ENCODE peak calls at places on chromosomes 16 and 17, in nine cellular contexts. K is esophagus squamous epithelium, Y is psoas muscle, F is astrocyte of the cerebellum, S is cardiac fibroblast, V is thoracic aorta, G is AG04450, Q is left lung, W is tibial artery. Z is an unnamed sample.

GRCh38 chr17:9432867-9433495 is 142.6 kb downstream of the STX8 start:
- DNase-seq in K (no peak), Y (no peak), F (no peak), S (no peak), V (no peak), G (no peak), Q (no peak), W (no peak), Z (no peak)

GRCh38 chr17:79814966-79815835 is 18.3 kb upstream of the CBX8 start:
- DNase-seq in K (no peak), Y (no peak), F (no peak), S (peak), V (no peak), G (no peak), Q (peak), W (no peak), Z (no peak)

GRCh38 chr17:9700754-9701476 is 55.6 kb downstream of the USP43 start:
- DNase-seq in K (no peak), Y (no peak), F (no peak), S (no peak), V (no peak), G (no peak), Q (no peak), W (no peak), Z (no peak)

GRCh38 chr17:48556534-48557401 is 11.9 kb upstream of the HOXB2 start:
- DNase-seq in K (no peak), Y (no peak), F (no peak), S (no peak), V (no peak), G (no peak), Q (no peak), W (no peak), Z (no peak)

GRCh38 chr16:57507414-57508083 is 21.3 kb upstream of the DOK4 start:
- DNase-seq in K (no peak), Y (peak), F (no peak), S (no peak), V (no peak), G (no peak), Q (peak), W (no peak), Z (no peak)

GRCh38 chr17:43587647-43588046 is 41.5 kb upstream of the ETV4 start:
- DNase-seq in K (no peak), Y (no peak), F (no peak), S (no peak), V (no peak), G (no peak), Q (no peak), W (no peak), Z (no peak)

GRCh38 chr16:71185366-71185765 is 45.2 kb downstream of the HYDIN start:
- DNase-seq in K (no peak), Y (no peak), F (no peak), S (no peak), V (no peak), G (no peak), Q (no peak), W (no peak), Z (no peak)

GRCh38 chr16:50245417-50246298 is 20.7 kb upstream of the ADCY7 start:
- DNase-seq in K (no peak), Y (no peak), F (no peak), S (peak), V (no peak), G (no peak), Q (peak), W (peak), Z (no peak)

GRCh38 chr16:66491716-66492064 is 58.2 kb downstream of the TK2 start:
- DNase-seq in K (no peak), Y (no peak), F (no peak), S (no peak), V (no peak), G (no peak), Q (no peak), W (peak), Z (no peak)

GRCh38 chr17:17204635-17205231 is 1.4 kb downstream of the PLD6 start:
- DNase-seq in K (no peak), Y (no peak), F (no peak), S (no peak), V (no peak), G (no peak), Q (peak), W (no peak), Z (no peak)

GRCh38 chr17:32558328-32558955 is 71.6 kb downstream of the CDK5R1 start:
- DNase-seq in K (no peak), Y (no peak), F (no peak), S (no peak), V (no peak), G (no peak), Q (no peak), W (no peak), Z (no peak)

GRCh38 chr17:11899494-11899893 is 97.8 kb downstream of the ZNF18 start:
- DNase-seq in K (no peak), Y (no peak), F (no peak), S (no peak), V (no peak), G (no peak), Q (no peak), W (no peak), Z (no peak)

DNA sequence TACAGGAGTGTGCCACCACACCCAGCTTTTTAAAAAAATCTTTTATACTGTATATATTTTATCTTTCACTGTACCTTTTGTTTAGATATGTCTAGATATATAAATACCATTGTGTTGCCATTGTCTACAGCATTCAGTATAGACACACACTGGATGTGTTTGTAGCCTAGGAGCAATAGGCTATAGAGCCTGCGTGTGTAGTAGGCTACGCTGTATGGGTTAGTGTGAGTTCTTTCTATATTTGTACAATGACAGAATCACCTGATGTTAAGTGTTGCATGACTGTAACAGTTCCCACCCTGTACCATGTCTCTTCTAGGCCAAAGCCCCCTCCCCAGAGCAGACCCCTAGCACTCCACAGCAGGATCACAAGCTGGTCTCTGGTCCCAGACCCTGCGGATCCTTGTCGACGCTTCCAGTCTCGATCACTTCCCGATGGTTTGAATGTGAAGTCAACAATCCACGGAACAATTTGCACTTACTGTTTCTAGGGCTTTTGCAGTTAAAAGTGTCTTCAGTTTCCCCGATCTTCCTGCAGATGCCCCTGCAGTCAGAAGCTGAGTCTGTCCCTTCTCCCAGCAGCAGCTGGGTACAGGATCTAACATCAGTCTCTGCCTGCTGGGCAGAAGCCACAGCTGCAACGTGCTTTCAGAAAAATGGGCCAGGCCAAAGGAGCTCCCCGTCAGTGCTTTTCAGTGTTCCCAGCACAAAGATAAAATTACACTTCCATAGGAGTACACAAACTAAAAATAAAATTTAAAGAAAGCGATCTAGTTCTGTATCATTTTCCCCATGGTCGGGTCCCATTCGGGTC is 35.3 kb downstream of the ADAM11 start:
- DNase-seq in K (no peak), Y (no peak), F (no peak), S (peak), V (no peak), G (no peak), Q (no peak), W (no peak), Z (no peak)
- H3K4me3 ChIP-seq in K (no peak), Y (no peak), F (no peak), S (no peak), V (peak), G (no peak), Q (no peak), W (peak), Z (no peak)

GRCh38 chr17:42159796-42160551 is 5.2 kb upstream of the RAB5C start:
- DNase-seq in K (no peak), Y (no peak), F (no peak), S (no peak), V (no peak), G (no peak), Q (no peak), W (no peak), Z (no peak)

GRCh38 chr17:42166196-42166763 is 11.5 kb upstream of the RAB5C start:
- DNase-seq in K (no peak), Y (no peak), F (no peak), S (no peak), V (no peak), G (no peak), Q (no peak), W (no peak), Z (no peak)

GRCh38 chr17:42165751-42166150 is 11.0 kb upstream of the RAB5C start:
- DNase-seq in K (no peak), Y (no peak), F (no peak), S (no peak), V (no peak), G (no peak), Q (no peak), W (no peak), Z (no peak)

GRCh38 chr17:42163696-42164407 is 9.1 kb upstream of the RAB5C start:
- DNase-seq in K (no peak), Y (no peak), F (no peak), S (no peak), V (no peak), G (no peak), Q (no peak), W (no peak), Z (no peak)

GRCh38 chr17:42163113-42163512 is 8.3 kb upstream of the RAB5C start:
- DNase-seq in K (no peak), Y (no peak), F (no peak), S (no peak), V (no peak), G (no peak), Q (no peak), W (no peak), Z (no peak)
- TF ChIP-seq CTCF in K (peak), Y (peak), F (no peak), S (peak), V (no peak), G (peak), Q (no peak), W (no peak), Z (peak)

DNA sequence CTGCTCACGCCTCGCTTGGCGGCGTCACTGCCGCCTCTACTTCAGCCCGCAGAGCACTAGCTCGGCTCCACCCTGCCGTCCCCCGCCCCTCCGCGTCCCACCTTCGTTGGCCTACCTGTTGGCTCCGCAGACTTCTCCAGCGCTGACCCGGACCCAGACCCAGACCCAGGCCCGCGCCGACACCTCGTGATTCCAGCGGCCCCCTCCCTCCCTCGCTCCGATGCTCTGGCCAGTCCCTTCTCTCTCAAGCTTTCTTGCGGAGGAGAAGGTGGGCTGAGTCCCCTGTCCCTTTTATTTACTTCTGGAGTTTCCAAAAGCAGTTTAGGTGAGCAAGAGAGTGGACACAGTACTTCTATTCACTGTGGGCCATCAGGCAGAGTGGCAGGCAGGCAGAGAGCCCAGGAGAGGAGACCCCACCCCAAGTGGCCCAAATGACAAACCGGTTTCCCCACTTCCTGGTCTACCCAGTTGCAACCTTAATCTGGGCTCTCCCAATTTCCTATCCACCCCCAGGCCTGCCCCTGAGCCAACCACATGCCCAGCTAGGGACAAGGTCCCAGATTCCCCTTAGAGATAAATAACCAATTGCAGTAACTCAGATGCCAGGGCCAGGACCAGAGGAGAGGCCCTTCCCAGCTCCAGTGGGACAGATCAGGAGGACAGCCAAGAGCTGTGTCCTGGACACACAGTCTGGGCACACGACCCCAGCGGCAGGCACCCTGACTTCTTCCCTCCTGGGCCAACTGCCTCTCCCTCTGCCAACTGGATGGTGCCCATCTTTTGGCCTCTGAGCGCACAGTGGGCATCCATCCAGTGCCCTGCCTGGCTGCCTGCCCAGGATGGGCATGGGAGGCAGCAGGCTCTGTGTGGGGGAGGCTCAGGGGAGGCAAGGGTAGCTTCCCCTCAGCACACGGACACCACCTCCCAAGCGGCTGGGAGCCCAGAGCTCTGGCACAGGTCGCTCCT is 1.2 kb upstream of the SRCIN1 start:
- DNase-seq in K (no peak), Y (peak), F (no peak), S (no peak), V (no peak), G (no peak), Q (peak), W (no peak), Z (no peak)
- H3K4me3 ChIP-seq in K (peak), Y (peak), F (no peak), S (no peak), V (peak), G (no peak), Q (peak), W (peak), Z (no peak)

GRCh38 chr17:4583796-4584124 is 569 bp upstream of the SMTNL2 start:
- DNase-seq in K (no peak), Y (peak), F (no peak), S (peak), V (no peak), G (no peak), Q (no peak), W (no peak), Z (no peak)
- TF ChIP-seq CTCF in K (peak), Y (peak), F (peak), S (peak), V (peak), G (peak), Q (peak), W (no peak), Z (peak)

GRCh38 chr17:62629556-62630364 is 2.3 kb downstream of the MRC2 start:
- DNase-seq in K (no peak), Y (no peak), F (no peak), S (peak), V (no peak), G (no peak), Q (no peak), W (no peak), Z (no peak)

GRCh38 chr17:62631086-62631935 is 3.8 kb downstream of the MRC2 start:
- DNase-seq in K (no peak), Y (no peak), F (no peak), S (no peak), V (no peak), G (no peak), Q (no peak), W (no peak), Z (no peak)

GRCh38 chr17:62631936-62632924 is 4.8 kb downstream of the MRC2 start:
- DNase-seq in K (no peak), Y (no peak), F (no peak), S (no peak), V (no peak), G (no peak), Q (no peak), W (no peak), Z (no peak)

GRCh38 chr17:62628845-62629555 is 1.5 kb downstream of the MRC2 start:
- DNase-seq in K (no peak), Y (peak), F (no peak), S (peak), V (no peak), G (no peak), Q (no peak), W (peak), Z (no peak)

DNA sequence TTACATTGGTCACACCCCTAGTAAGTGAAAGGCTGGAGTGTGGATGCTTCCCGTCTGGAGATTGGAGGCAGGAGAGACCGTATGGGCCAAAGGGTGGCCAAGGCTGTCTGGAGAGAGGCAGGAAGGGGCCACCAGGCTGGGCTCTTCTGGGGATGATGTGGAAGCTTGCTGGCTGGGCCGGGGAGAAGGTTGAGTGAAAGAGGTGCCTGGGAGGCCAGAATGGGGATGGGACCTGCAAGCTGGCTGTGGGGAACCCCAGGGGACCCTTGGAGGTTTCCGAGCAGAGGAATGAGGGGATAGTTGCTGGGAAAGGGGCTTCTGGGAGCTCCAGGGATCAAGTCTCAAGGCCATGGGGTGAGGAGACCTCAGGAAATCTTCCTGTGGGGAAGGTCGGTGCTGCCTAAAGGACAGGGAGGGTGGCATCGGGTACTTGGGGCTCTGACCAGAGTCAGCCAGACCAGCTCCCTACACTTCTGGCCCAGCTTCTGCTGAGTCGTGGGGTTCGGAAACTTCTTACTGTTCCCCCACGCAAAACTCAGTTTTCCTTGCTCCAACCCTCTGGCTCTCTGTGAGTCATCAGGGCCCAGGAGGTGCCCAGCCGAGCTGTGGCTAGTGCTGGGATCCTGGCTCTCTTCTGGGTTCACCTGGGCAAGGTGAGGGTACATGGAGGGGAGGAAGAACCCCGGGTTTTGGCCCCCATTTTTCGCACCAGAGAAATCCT is 3.1 kb downstream of the MRC2 start:
- DNase-seq in K (no peak), Y (no peak), F (no peak), S (no peak), V (no peak), G (no peak), Q (no peak), W (no peak), Z (no peak)
- H3K4me3 ChIP-seq in K (peak), Y (no peak), F (peak), S (peak), V (peak), G (peak), Q (peak), W (no peak), Z (no peak)

Z was measured in epithelial cell of proximal tubule.